ENCODE peak calls at places on chromosomes 12 and 14, in four cellular contexts. M is activated CD8-positive, alpha-beta memory T cell treated with anti-CD3 and anti-CD28 coated beads, Interleukin-2, amount 50 U/mL, for 48 hours; N is RPMI7951; A is GM13976. X is an unnamed sample.

GRCh38 chr14:29782041-29782440 is 145.6 kb downstream of the PRKD1 start:
- DNase-seq in M (no peak), N (peak; percentile 14), A (no peak), X (no peak)

GRCh38 chr14:60311417-60311816 is 62.4 kb downstream of the PPM1A start:
- DNase-seq in M (no peak), N (peak; percentile 48), A (no peak), X (no peak)

GRCh38 chr14:94598506-94598815 is 13.7 kb upstream of the SERPINA3 start:
- DNase-seq in M (no peak), N (no peak), A (no peak), X (no peak)

GRCh38 chr14:85088231-85088630 is 441.7 kb upstream of the FLRT2 start:
- DNase-seq in M (no peak), N (no peak), A (no peak), X (no peak)

GRCh38 chr12:111741235-111741812 is 25.4 kb upstream of the ALDH2 start:
- DNase-seq in M (no peak), N (no peak), A (no peak), X (no peak)

GRCh38 chr12:106527356-106527755 is 55.4 kb upstream of the RFX4 start:
- DNase-seq in M (no peak), N (peak; percentile 34), A (no peak), X (no peak)

GRCh38 chr12:19675361-19675760 is 236.1 kb downstream of the AEBP2 start:
- DNase-seq in M (no peak), N (no peak), A (peak; percentile 18), X (no peak)

GRCh38 chr12:48542300-48542928 is 17.0 kb downstream of the OR8S1 start:
- DNase-seq in M (peak; percentile 70), N (peak; percentile 29), A (peak; percentile 42), X (no peak)

GRCh38 chr14:38342803-38343202 is 86.9 kb upstream of the CLEC14A start:
- DNase-seq in M (no peak), N (peak; percentile 3), A (no peak), X (no peak)

GRCh38 chr12:82682851-82683261 is 3.9 kb upstream of the TMTC2 start:
- DNase-seq in M (no peak), N (no peak), A (no peak), X (no peak)

GRCh38 chr12:94925206-94925605 is 78.3 kb downstream of the NDUFA12 start:
- DNase-seq in M (no peak), N (no peak), A (no peak), X (no peak)

GRCh38 chr14:63273717-63274673 is 44.7 kb downstream of the GPHB5 start:
- DNase-seq in M (no peak), N (no peak), A (no peak), X (no peak)

GRCh38 chr14:101098641-101099040 is 195.1 kb upstream of the RTL1 start:
- DNase-seq in M (no peak), N (no peak), A (no peak), X (no peak)

GRCh38 chr12:64625243-64626077 is 15.2 kb downstream of the RASSF3 start:
- DNase-seq in M (peak; percentile 64), N (peak; percentile 89), A (no peak), X (no peak)

GRCh38 chr14:100473249-100473648 is 114.0 kb downstream of the BEGAIN start:
- DNase-seq in M (no peak), N (no peak), A (no peak), X (no peak)

GRCh38 chr12:109557200-109557599 is 16.1 kb downstream of the MMAB start:
- DNase-seq in M (no peak), N (no peak), A (no peak), X (no peak)

GRCh38 chr12:102740157-102741032 is 176.6 kb downstream of the PAH start:
- DNase-seq in M (no peak), N (peak; percentile 9), A (no peak), X (no peak)

GRCh38 chr14:67357583-67358354 is 1.8 kb downstream of the ATP6V1D start:
- DNase-seq in M (no peak), N (peak; percentile 15), A (no peak), X (no peak)

GRCh38 chr14:103402700-103403099 is 17.5 kb downstream of the MARK3 start:
- DNase-seq in M (no peak), N (no peak), A (no peak), X (no peak)

GRCh38 chr12:77377116-77377515 is 311.7 kb upstream of the E2F7 start:
- DNase-seq in M (no peak), N (peak; percentile 4), A (no peak), X (no peak)

GRCh38 chr12:116060765-116061164 is 216.7 kb downstream of the MED13L start:
- DNase-seq in M (no peak), N (peak; percentile 33), A (peak; percentile 59), X (no peak)

GRCh38 chr12:64522316-64522715 is 70.4 kb downstream of the TBK1 start:
- DNase-seq in M (no peak), N (no peak), A (no peak), X (no peak)

GRCh38 chr12:17322090-17322489 is 716.1 kb upstream of the LMO3 start:
- DNase-seq in M (no peak), N (no peak), A (no peak), X (no peak)